ENCODE peak calls at places on chromosome 4, in four cellular contexts. F is tibial nerve, G is astrocyte of the spinal cord, H is fibroblast of mammary gland. Q is an unnamed sample.

GRCh38 chr4:8110071-8110986 is 48.3 kb downstream of the ABLIM2 start:
- DNase-seq in G (peak), F (no peak), H (no peak), Q (no peak)

GRCh38 chr4:66791686-66792085 is 753.6 kb downstream of the CENPC start:
- DNase-seq in F (no peak), H (no peak), G (no peak), Q (no peak)

GRCh38 chr4:17662694-17663093 is 48.3 kb downstream of the MED28 start:
- DNase-seq in G (peak), H (peak), F (no peak), Q (no peak)

GRCh38 chr4:47662975-47663374 is 174.9 kb downstream of the CORIN start:
- DNase-seq in G (no peak), F (no peak), H (no peak), Q (no peak)

GRCh38 chr4:125801373-125801772 is 486.6 kb downstream of the FAT4 start:
- DNase-seq in H (no peak), G (peak), F (no peak), Q (peak)

GRCh38 chr4:84480082-84480481 is 19.0 kb downstream of the NKX6-1 start:
- DNase-seq in G (no peak), H (no peak), F (no peak), Q (no peak)

GRCh38 chr4:140752669-140753068 is 3.5 kb downstream of the TBC1D9 start:
- DNase-seq in G (no peak), F (no peak), H (peak), Q (no peak)

GRCh38 chr4:5774416-5775056 is 63.5 kb downstream of the EVC start:
- DNase-seq in G (no peak), H (no peak), F (no peak), Q (no peak)

GRCh38 chr4:185711764-185712163 is 100.2 kb downstream of the SORBS2 start:
- DNase-seq in H (peak), G (no peak), F (no peak), Q (no peak)
- H3K4me3 ChIP-seq in H (no peak), G (no peak), F (no peak), Q (no peak)

DNA sequence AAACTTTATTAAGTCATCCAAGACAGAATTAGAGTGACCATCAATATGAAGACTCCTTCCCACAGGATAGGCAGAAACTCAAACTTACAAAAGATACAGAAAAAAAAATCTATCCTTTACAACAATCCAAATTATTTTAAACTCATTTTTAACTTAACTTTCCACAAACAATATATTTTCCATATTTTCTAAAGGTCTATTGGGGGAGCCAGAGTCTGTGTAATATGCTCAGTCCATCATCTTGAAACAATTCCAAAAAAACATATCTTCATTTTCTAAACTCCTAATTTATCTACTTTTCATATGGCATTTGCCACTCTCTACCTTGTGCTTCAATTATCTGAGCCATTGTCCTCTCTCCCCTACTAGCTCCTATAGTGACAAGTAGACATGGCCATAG is 378.1 kb downstream of the PDGFC start:
- DNase-seq in G (no peak), F (no peak), H (peak), Q (no peak)
- TF ChIP-seq CTCF in G (no peak), F (no peak), H (peak), Q (no peak)

GRCh38 chr4:2812985-2813384 is 20.1 kb downstream of the SH3BP2 start:
- DNase-seq in H (peak), G (no peak), F (no peak), Q (no peak)
- H3K4me3 ChIP-seq in H (peak), G (peak), F (peak), Q (peak)

GRCh38 chr4:36159208-36159607 is 85.1 kb downstream of the ARAP2 start:
- DNase-seq in H (no peak), F (no peak), G (no peak), Q (no peak)
- TF ChIP-seq CTCF in H (no peak), F (no peak), G (no peak), Q (no peak)

GRCh38 chr4:13323916-13324315 is 160.2 kb downstream of the RAB28 start:
- DNase-seq in F (no peak), H (no peak), G (peak), Q (no peak)
- H3K4me3 ChIP-seq in F (no peak), H (no peak), G (no peak), Q (no peak)